ENCODE peak calls at places on chromosome 14, in eight cellular contexts. Y, B, L, N, W, V, U and O are unnamed samples.

GRCh38 chr14:103501041-103501870 is 21.4 kb downstream of the CKB start:
- DNase-seq in Y (peak; percentile 40), B (no peak), L (no peak), N (no peak), W (no peak), V (no peak), U (no peak), O (no peak)

GRCh38 chr14:92950773-92951172 is 27.8 kb downstream of the CHGA start:
- DNase-seq in Y (no peak), B (no peak), L (no peak), N (no peak), W (no peak), V (no peak), U (no peak), O (no peak)

GRCh38 chr14:78075610-78076277 is 94.4 kb upstream of the NRXN3 start:
- DNase-seq in Y (peak; percentile 27), B (no peak), L (no peak), N (no peak), W (no peak), V (no peak), U (no peak), O (no peak)

GRCh38 chr14:28356819-28357218 is 409.8 kb upstream of the FOXG1 start:
- DNase-seq in Y (no peak), B (no peak), L (no peak), N (no peak), W (no peak), V (no peak), U (no peak), O (no peak)

GRCh38 chr14:101496779-101497420 is 64.4 kb upstream of the DIO3 start:
- DNase-seq in Y (peak; percentile 54), B (no peak), L (no peak), N (no peak), W (no peak), V (no peak), U (no peak), O (no peak)

GRCh38 chr14:64698899-64699298 is 5.3 kb upstream of the PLEKHG3 start:
- DNase-seq in Y (peak; percentile 51), B (no peak), L (no peak), N (no peak), W (no peak), V (no peak), U (no peak), O (no peak)

GRCh38 chr14:36661506-36662257 is at the start of gene PAX9:
- DNase-seq in Y (peak; percentile 98), B (peak; percentile 72), L (no peak), N (peak; percentile 53), W (no peak), V (no peak), U (no peak), O (peak; percentile 59)

GRCh38 chr14:104682107-104682593 is 7.3 kb upstream of the INF2 start:
- DNase-seq in Y (peak; percentile 95), B (no peak), L (no peak), N (no peak), W (no peak), V (no peak), U (no peak), O (no peak)

GRCh38 chr14:69739486-69739885 is 27.5 kb upstream of the SRSF5 start:
- DNase-seq in Y (no peak), B (no peak), L (no peak), N (no peak), W (no peak), V (no peak), U (no peak), O (no peak)

GRCh38 chr14:96575233-96575632 is 73.1 kb downstream of the PAPOLA start:
- DNase-seq in Y (no peak), B (no peak), L (no peak), N (no peak), W (no peak), V (no peak), U (no peak), O (no peak)

GRCh38 chr14:80237142-80237541 is 25.8 kb upstream of the DIO2 start:
- DNase-seq in Y (no peak), B (no peak), L (no peak), N (no peak), W (no peak), V (no peak), U (no peak), O (no peak)

GRCh38 chr14:70442750-70443149 is 9.2 kb upstream of the ADAM21 start:
- DNase-seq in Y (no peak), B (no peak), L (no peak), N (peak; percentile 6), W (no peak), V (no peak), U (no peak), O (no peak)

GRCh38 chr14:25908707-25909106 is 689.1 kb downstream of the NOVA1 start:
- DNase-seq in Y (no peak), B (no peak), L (no peak), N (no peak), W (no peak), V (no peak), U (no peak), O (no peak)

GRCh38 chr14:83706555-83706954 is 1823.4 kb upstream of the FLRT2 start:
- DNase-seq in Y (peak; percentile 75), B (no peak), L (no peak), N (no peak), W (no peak), V (no peak), U (no peak), O (no peak)

GRCh38 chr14:54589076-54589475 is 22.1 kb downstream of the SAMD4A start:
- DNase-seq in Y (no peak), B (no peak), L (no peak), N (no peak), W (no peak), V (no peak), U (no peak), O (no peak)

GRCh38 chr14:50830044-50830931 is 674 bp downstream of the NIN start:
- DNase-seq in Y (peak; percentile 87), B (peak; percentile 60), L (peak; percentile 72), N (peak; percentile 40), W (peak; percentile 50), V (peak; percentile 75), U (peak; percentile 38), O (peak; percentile 78)

GRCh38 chr14:50978521-50978871 is 34.2 kb upstream of the PYGL start:
- DNase-seq in Y (no peak), B (no peak), L (no peak), N (no peak), W (no peak), V (no peak), U (no peak), O (no peak)

GRCh38 chr14:103517172-103517566 is 5.5 kb downstream of the CKB start:
- DNase-seq in Y (no peak), B (no peak), L (no peak), N (no peak), W (no peak), V (no peak), U (no peak), O (no peak)